ENCODE peak calls at places on chromosome 4, in nine cellular contexts. G is uterus, P is GM23338, J is HepG2, T is suprapubic skin, V is HFF-Myc, S is PC-9, H is left ventricle myocardium inferior, M is GM06990. K is an unnamed sample.

GRCh38 chr4:75542824-75543223 is 13.0 kb upstream of the ODAPH start:
- DNase-seq in P (no peak), V (no peak), H (no peak), G (no peak), J (no peak), M (no peak), S (peak; percentile 36), T (no peak), K (no peak)

GRCh38 chr4:929096-929765 is 2.9 kb downstream of the GAK start:
- DNase-seq in P (no peak), H (no peak), M (no peak), G (no peak), J (no peak), S (no peak), T (peak; percentile 71), V (no peak), K (no peak)

GRCh38 chr4:84938316-84938715 is 28.2 kb downstream of the WDFY3 start:
- DNase-seq in M (no peak), T (no peak), G (no peak), J (peak; percentile 15), V (no peak), H (no peak), S (no peak), P (no peak), K (no peak)

GRCh38 chr4:150123073-150123472 is 44.8 kb downstream of the DCLK2 start:
- DNase-seq in V (no peak), G (no peak), T (no peak), P (no peak), S (no peak), H (no peak), J (no peak), M (peak; percentile 10), K (no peak)

GRCh38 chr4:182483685-182484084 is 240.5 kb downstream of the TENM3 start:
- DNase-seq in P (peak; percentile 43), G (no peak), M (no peak), T (no peak), S (no peak), H (no peak), J (no peak), V (no peak), K (peak; percentile 14)

GRCh38 chr4:41050840-41051775 is 163.2 kb downstream of the APBB2 start:
- DNase-seq in V (no peak), M (no peak), H (peak; percentile 31), G (no peak), S (no peak), P (no peak), J (no peak), T (no peak), K (no peak)

GRCh38 chr4:185201983-185202962 is 1.5 kb downstream of the CFAP97 start:
- DNase-seq in G (no peak), H (no peak), T (no peak), J (peak; percentile 94), P (peak; percentile 51), S (peak; percentile 85), V (no peak), M (no peak), K (no peak)

GRCh38 chr4:185086053-185086452 is 57.0 kb upstream of the SLC25A4 start:
- DNase-seq in J (no peak), M (no peak), V (no peak), S (no peak), T (no peak), H (no peak), G (no peak), P (peak; percentile 55), K (no peak)

GRCh38 chr4:154465085-154465484 is 26.5 kb downstream of the DCHS2 start:
- DNase-seq in G (no peak), V (no peak), T (no peak), M (no peak), H (no peak), J (no peak), P (no peak), S (no peak), K (no peak)

GRCh38 chr4:176277162-176277904 is 8.3 kb upstream of the ASB5 start:
- DNase-seq in T (no peak), V (no peak), H (peak; percentile 37), G (peak; percentile 43), M (no peak), P (peak; percentile 75), J (peak; percentile 39), S (peak; percentile 47), K (peak; percentile 11)

GRCh38 chr4:124484940-124485339 is 227.6 kb downstream of the ANKRD50 start:
- DNase-seq in P (no peak), T (no peak), J (no peak), V (no peak), H (no peak), M (no peak), G (no peak), S (no peak), K (no peak)
- H3K4me3 ChIP-seq in P (no peak overlapping the region), T (no peak overlapping the region), J (no peak overlapping the region), V (no peak overlapping the region), H (no peak overlapping the region), M (no peak overlapping the region), G (no peak overlapping the region), S (no peak overlapping the region), K (no peak overlapping the region)

DNA sequence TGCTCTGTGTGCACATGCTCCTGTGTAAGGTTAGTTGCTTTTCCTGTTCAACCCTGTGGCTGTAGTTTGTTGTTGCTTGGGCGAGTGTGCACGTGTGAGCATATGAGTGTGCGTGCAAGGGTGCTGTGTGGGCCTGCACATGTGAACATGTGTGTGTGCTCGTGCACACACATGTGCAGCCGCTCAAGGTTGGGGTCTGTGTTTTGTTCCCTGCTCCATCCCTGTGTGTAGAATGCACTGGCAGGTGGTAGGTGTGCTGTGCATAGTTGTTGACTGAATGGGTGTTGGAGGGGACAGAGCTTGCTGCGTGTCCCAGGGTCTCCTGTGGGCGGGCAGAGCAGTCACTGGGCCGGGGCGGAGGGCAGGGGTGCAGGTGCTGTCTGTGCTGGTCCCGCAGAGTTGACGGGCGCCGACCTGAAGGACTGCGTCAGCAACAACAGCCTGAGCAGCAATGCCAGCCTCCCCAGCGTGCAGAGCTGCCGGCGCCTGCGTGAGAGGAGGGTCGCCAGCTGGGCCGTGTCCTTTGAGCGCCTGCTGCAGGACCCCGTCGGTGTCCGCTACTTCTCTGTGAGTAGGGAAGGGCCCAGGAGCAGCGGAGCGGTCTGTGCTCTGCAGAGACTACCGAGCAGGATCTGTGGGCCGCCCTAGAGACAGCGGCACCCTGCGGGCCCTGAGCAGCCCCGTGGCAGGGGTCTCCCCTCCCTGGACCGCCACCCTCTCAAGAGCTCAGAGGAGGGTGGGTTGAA is 27.9 kb upstream of the HGFAC start:
- DNase-seq in P (no peak), G (no peak), H (no peak), T (peak; percentile 70), V (no peak), M (no peak), S (no peak), J (no peak), K (no peak)
- H3K4me3 ChIP-seq in P (no peak overlapping the region), G (no peak overlapping the region), H (no peak overlapping the region), T (no peak overlapping the region), V (no peak overlapping the region), M (no peak overlapping the region), S (no peak overlapping the region), J (no peak overlapping the region), K (no peak overlapping the region)

GRCh38 chr4:6815029-6815836 is 32.7 kb downstream of the KIAA0232 start:
- DNase-seq in S (no peak), P (no peak), M (no peak), V (no peak), H (no peak), G (no peak), J (no peak), T (no peak), K (no peak)
- H3K4me3 ChIP-seq in S (no peak overlapping the region), P (no peak overlapping the region), M (no peak overlapping the region), V (no peak overlapping the region), H (no peak overlapping the region), G (no peak overlapping the region), J (no peak overlapping the region), T (no peak overlapping the region), K (no peak overlapping the region)

DNA sequence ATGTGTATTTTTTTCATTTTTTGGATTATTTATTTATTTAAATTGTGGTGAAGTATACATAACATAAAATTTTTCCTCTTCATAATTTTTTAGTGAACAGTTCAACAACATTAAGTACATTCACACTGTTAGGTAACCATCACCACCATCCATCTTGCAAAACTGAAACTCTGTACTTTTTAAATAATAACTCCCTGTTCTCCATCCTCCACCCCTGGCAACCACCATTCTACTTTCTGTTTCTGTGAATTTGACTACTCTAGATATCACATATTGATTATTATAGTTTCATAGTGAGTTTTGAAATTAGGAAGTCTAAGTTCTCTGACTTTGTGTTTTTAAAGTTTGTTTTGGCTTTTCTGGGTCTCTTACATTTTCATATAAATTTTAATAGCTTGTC is 89.3 kb upstream of the STX18 start:
- DNase-seq in S (no peak), H (no peak), P (no peak), M (no peak), J (no peak), G (no peak), V (no peak), T (no peak), K (no peak)
- H3K4me3 ChIP-seq in S (no peak overlapping the region), H (no peak overlapping the region), P (no peak overlapping the region), M (no peak overlapping the region), J (no peak overlapping the region), G (no peak overlapping the region), V (no peak overlapping the region), T (no peak overlapping the region), K (no peak overlapping the region)

DNA sequence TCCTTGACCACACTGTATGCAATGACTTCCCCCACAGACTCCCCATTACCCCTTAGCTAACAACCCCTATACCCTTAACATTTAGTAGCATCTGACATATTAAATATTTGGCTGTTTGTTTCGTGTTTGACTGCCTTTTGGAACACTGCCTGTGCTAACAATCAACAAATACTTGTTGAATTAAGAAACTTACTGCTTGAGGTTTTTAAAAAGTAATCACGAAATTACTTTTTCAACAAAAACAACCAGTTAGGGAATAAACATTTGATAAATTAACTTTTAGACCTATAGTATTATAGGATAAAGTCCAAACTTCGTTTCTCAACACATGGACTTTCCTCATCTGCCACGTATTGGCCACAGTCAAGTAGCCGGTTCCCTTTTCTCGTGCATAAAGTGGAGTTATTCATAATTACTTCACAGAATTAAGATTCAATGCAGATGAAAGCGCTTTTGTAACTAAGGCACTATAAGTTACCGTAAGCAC is 555 bp upstream of the ELMOD2 start:
- DNase-seq in V (no peak), G (no peak), T (no peak), P (no peak), S (no peak), J (no peak), M (no peak), H (no peak), K (no peak)
- H3K4me3 ChIP-seq in V (peak overlapping the region; percentile 86), G (peak overlapping the region; percentile 97), T (peak overlapping the region; percentile 81), P (peak overlapping the region; percentile 18), S (peak overlapping the region; percentile 88), J (peak overlapping the region; percentile 84), M (peak overlapping the region; percentile 16), H (peak overlapping the region; percentile 84), K (peak overlapping the region; percentile 93)